ENCODE peak calls at places on chromosomes 5 and 9, in six cellular contexts. W, R, C, N, V and U are unnamed samples.

GRCh38 chr5:35869705-35870277 is 13.1 kb downstream of the IL7R start:
- ATAC-seq in W (no peak), R (no peak), C (no peak), N (no peak), V (peak), U (no peak)

GRCh38 chr9:27538668-27539067 is 9.1 kb upstream of the MOB3B start:
- ATAC-seq in W (no peak), R (peak), C (no peak), N (no peak), V (peak), U (no peak)

GRCh38 chr9:98332405-98332831 is 77.0 kb upstream of the TBC1D2 start:
- ATAC-seq in W (no peak), R (peak), C (no peak), N (no peak), V (no peak), U (no peak)

GRCh38 chr5:138706655-138707480 is 46.4 kb upstream of the CTNNA1 start:
- ATAC-seq in W (no peak), R (peak), C (peak), N (peak), V (no peak), U (no peak)

GRCh38 chr9:94787268-94787667 is 60.8 kb downstream of the AOPEP start:
- ATAC-seq in W (no peak), R (no peak), C (no peak), N (no peak), V (no peak), U (no peak)

GRCh38 chr5:1153428-1153827 is 41.6 kb upstream of the SLC12A7 start:
- ATAC-seq in W (peak), R (no peak), C (peak), N (no peak), V (peak), U (no peak)

GRCh38 chr5:72160959-72161358 is 53.7 kb downstream of the MAP1B start:
- ATAC-seq in W (no peak), R (no peak), C (no peak), N (peak), V (no peak), U (peak)

GRCh38 chr9:117464941-117465616 is 50.2 kb upstream of the ASTN2 start:
- ATAC-seq in W (no peak), R (no peak), C (no peak), N (no peak), V (no peak), U (no peak)

GRCh38 chr5:87308024-87308423 is 40.3 kb downstream of the RASA1 start:
- ATAC-seq in W (no peak), R (no peak), C (no peak), N (no peak), V (peak), U (no peak)

DNA sequence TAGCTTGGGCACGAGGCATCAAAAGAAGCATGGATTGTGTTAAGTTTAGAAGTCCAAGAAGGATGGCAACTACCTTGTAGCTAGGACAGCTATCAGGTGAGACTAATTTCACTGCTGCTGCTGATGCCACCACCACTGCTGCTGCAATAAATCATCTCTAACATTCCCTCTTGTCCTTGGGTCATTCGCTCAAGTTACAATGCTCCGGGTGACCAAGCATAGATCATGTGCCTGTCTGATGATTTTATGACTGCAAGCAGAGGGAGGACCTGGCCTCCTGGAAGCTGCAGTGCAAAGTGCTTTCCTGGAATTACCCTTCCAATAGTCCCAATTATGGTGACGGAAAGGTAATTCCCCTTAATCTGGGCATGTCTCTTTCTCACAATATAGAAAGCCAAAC is 334.4 kb downstream of the PRELID2 start:
- ATAC-seq in W (no peak), R (no peak), C (no peak), N (no peak), V (no peak), U (no peak)
- H3K27ac ChIP-seq in W (no peak), R (no peak), C (no peak), N (no peak), V (no peak), U (no peak)

GRCh38 chr9:89277043-89277442 is 34.0 kb upstream of the CKS2 start:
- ATAC-seq in W (no peak), R (no peak), C (no peak), N (no peak), V (no peak), U (no peak)

GRCh38 chr9:89278551-89278950 is 32.4 kb upstream of the CKS2 start:
- ATAC-seq in W (no peak), R (no peak), C (no peak), N (no peak), V (no peak), U (no peak)

GRCh38 chr9:89273528-89274279 is 37.3 kb upstream of the CKS2 start:
- ATAC-seq in W (no peak), R (no peak), C (no peak), N (no peak), V (no peak), U (no peak)

GRCh38 chr9:89277454-89277853 is 33.5 kb upstream of the CKS2 start:
- ATAC-seq in W (no peak), R (no peak), C (no peak), N (peak), V (peak), U (no peak)

DNA sequence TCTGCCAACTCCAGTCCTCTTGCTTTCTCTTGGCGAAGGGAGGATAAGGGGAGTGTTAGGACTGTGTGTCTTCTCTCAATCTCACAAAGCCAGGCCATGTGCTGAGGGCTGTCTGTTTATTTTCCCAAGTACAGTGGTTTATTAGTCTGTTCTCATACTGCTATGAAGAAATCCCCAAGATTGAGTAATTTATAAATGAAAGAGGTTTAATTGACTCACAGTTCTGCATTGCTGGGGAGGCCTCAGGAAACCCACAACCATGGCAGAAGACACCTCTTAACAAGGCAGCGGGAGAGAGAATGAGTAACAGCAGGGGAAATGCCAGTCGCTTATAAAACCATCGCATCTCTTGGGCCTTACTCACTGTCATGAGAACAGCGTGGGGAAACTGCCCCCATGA is 36.2 kb upstream of the CKS2 start:
- ATAC-seq in W (no peak), R (no peak), C (no peak), N (no peak), V (no peak), U (no peak)
- TF ChIP-seq POLR2A in W (no peak), R (no peak), C (no peak), N (no peak), V (no peak), U (no peak)

GRCh38 chr5:74026310-74026709 is 400.3 kb downstream of the ARHGEF28 start:
- ATAC-seq in W (no peak), R (no peak), C (no peak), N (no peak), V (no peak), U (no peak)
- TF ChIP-seq EP300 in W (no peak), R (no peak), C (no peak), N (no peak), V (no peak), U (no peak)

DNA sequence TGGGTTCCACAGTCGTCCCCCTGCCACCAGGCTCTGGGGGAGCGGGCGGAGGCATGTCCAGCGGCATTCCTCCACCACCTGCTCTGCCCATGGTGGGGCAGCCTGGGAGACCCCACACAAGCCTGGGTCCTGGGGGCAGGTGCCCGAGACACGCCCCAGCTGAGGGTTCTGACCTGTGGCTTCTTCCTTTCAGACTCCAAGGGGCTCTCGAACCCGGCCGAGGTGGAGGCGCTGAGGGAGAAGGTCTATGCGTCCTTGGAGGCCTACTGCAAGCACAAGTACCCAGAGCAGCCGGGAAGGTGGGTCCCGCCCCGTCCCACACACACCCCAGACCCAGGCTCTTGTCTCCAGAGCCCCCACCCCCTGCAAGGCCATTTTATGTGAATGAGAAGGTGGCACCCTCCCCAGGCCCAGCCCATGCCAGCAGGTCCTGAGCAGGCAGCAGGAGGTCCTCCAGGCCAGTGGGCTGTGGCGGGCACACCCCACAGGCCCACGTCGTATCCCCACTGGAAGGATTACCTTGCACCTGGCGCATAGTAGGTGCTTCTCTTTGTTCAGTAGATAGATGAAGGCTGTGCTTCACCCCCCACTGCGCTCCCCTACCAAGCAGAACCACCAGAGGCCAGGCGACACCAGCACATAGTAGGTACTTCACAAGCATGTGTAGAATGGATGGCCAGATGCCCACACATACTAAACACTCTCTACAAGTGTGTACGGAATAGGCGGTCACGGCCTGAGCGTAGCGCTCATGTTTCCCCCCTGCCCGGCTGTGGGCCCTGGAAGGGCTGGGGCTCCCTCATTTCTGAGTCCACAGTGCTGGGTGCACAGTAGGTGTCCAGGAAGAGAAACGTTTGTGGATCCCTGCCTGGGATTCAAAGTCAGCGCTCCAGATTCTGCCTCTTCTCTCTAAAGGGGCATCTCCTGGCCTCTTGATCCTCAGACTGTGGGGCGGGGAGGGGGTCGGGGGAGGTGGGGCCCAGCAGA is 107.9 kb downstream of the RXRA start:
- ATAC-seq in W (peak), R (no peak), C (peak), N (peak), V (no peak), U (peak)
- H3K27ac ChIP-seq in W (peak), R (no peak), C (peak), N (peak), V (no peak), U (peak)

DNA sequence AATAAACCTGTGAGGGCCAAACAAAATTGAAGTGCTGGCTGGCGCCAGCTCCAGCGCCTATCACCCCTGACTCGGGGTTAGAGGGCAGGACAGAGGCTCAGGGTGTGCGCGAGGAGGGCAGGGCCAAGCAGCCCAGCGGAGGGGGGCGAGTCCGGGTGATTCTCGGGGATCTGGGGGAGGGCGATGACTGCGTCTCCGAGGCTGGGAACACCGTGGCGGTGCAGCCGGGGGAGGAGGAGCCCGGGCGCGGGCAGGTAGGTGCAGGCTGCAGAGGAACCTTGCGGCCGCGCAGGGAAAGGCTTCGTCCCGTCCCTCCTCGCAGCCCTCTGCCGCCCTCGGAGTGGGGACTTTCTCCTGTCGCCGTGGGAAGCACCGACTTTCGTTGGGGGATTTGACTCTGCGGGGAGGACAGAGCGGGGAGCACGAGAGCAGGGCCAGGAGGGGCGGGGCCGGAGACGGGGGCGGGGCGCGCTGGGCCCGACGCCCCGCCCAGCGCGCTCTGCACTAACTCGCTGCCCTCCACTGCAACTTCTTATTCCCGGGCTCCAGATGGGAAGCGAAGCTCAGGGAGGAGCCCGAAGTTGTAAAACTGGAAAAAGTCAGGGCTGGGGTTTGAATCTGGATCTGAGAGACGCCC is 5.3 kb downstream of the RGS14 start:
- ATAC-seq in W (peak), R (peak), C (peak), N (peak), V (peak), U (peak)
- TF ChIP-seq POLR2A in W (no peak), R (peak), C (no peak), N (no peak), V (peak), U (no peak)

GRCh38 chr9:76521906-76522305 is 62.9 kb downstream of the GCNT1 start:
- ATAC-seq in W (no peak), R (no peak), C (no peak), N (no peak), V (no peak), U (no peak)
- TF ChIP-seq EP300 in W (no peak), R (no peak), C (no peak), N (no peak), V (no peak), U (no peak)